ENCODE peak calls at places on chromosomes 5 and 9, in four cellular contexts. One of them, this sample, is unnamed. For H3K4me1, the result is how much of the 10 kb centered on the place peaks cover.

GRCh38 chr9:134318481-134318891 is 7.8 kb upstream of the RXRA start:
- DNase-seq in HCT116: no peak
- DNase-seq in body of pancreas: no peak
- DNase-seq in A549: no peak
- DNase-seq in this sample: no peak

GRCh38 chr9:36141288-36141687 is 4.8 kb downstream of the GLIPR2 start:
- DNase-seq in HCT116: no peak
- DNase-seq in body of pancreas: peak
- DNase-seq in A549: no peak
- DNase-seq in this sample: no peak

GRCh38 chr5:96946381-96946780 is 10.5 kb downstream of the LNPEP start:
- DNase-seq in HCT116: no peak
- DNase-seq in body of pancreas: no peak
- DNase-seq in A549: no peak
- DNase-seq in this sample: no peak

GRCh38 chr5:133372306-133373008 is 239.9 kb downstream of the FSTL4 start:
- DNase-seq in HCT116: no peak
- DNase-seq in body of pancreas: no peak
- DNase-seq in A549: no peak
- DNase-seq in this sample: no peak

GRCh38 chr5:59760798-59761348 is 132.7 kb downstream of the PDE4D start:
- DNase-seq in HCT116: no peak
- DNase-seq in body of pancreas: no peak
- DNase-seq in A549: no peak
- DNase-seq in this sample: peak

GRCh38 chr5:151772029-151772867 is 494 bp downstream of the G3BP1 start:
- DNase-seq in HCT116: no peak
- DNase-seq in body of pancreas: peak
- DNase-seq in A549: peak
- DNase-seq in this sample: peak

GRCh38 chr9:12718482-12719026 is 25.4 kb downstream of the TYRP1 start:
- DNase-seq in HCT116: no peak
- DNase-seq in body of pancreas: no peak
- DNase-seq in A549: no peak
- DNase-seq in this sample: peak

GRCh38 chr5:153719324-153719723 is 228.9 kb downstream of the GRIA1 start:
- DNase-seq in HCT116: no peak
- DNase-seq in body of pancreas: no peak
- DNase-seq in A549: no peak
- DNase-seq in this sample: no peak

GRCh38 chr9:34405719-34406118 is 29.0 kb upstream of the MYORG start:
- DNase-seq in HCT116: no peak
- DNase-seq in body of pancreas: no peak
- DNase-seq in A549: no peak
- DNase-seq in this sample: no peak

GRCh38 chr9:80615964-80616363 is 1044.2 kb downstream of the TLE4 start:
- DNase-seq in HCT116: no peak
- DNase-seq in body of pancreas: no peak
- DNase-seq in A549: no peak
- DNase-seq in this sample: no peak

GRCh38 chr5:171409164-171410136 is 10.0 kb upstream of the FGF18 start:
- DNase-seq in HCT116: no peak
- DNase-seq in body of pancreas: no peak
- DNase-seq in A549: no peak
- DNase-seq in this sample: no peak

GRCh38 chr5:43045236-43045635 is 5.1 kb upstream of the ANXA2R start:
- DNase-seq in HCT116: no peak
- DNase-seq in body of pancreas: no peak
- DNase-seq in A549: no peak
- DNase-seq in this sample: no peak

GRCh38 chr5:43043400-43043756 is 3.3 kb upstream of the ANXA2R start:
- DNase-seq in HCT116: no peak
- DNase-seq in body of pancreas: no peak
- DNase-seq in A549: no peak
- DNase-seq in this sample: no peak

GRCh38 chr5:43049216-43049615 is 9.1 kb upstream of the ANXA2R start:
- DNase-seq in HCT116: no peak
- DNase-seq in body of pancreas: no peak
- DNase-seq in A549: no peak
- DNase-seq in this sample: no peak

GRCh38 chr5:43044181-43044914 is 4.2 kb upstream of the ANXA2R start:
- DNase-seq in HCT116: no peak
- DNase-seq in body of pancreas: no peak
- DNase-seq in A549: no peak
- DNase-seq in this sample: peak

DNA sequence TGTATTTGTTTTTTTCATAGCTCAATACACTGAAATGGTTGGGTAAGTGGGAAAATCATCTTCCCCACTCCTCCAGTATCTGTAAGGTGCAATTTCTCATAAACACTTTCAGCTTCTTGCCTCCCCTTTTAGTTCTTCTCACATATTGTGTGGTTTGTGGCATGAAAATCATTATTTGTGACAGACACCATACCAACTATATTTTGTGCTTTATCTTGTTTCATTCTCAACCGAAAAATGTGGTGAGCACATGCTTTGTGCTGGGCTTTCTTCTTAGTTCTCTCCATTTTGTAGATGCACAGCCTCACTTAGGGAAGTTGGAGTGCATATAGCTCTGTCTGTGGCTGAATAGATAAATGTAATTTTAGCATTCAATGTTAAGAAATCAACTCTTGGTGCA is 6.4 kb upstream of the ANXA2R start:
- DNase-seq in HCT116: no peak
- DNase-seq in body of pancreas: no peak
- DNase-seq in A549: no peak
- DNase-seq in this sample: no peak
- TF ChIP-seq POLR2A in HCT116: no peak
- TF ChIP-seq POLR2A in body of pancreas: no peak
- TF ChIP-seq POLR2A in A549: no peak
- TF ChIP-seq POLR2A in this sample: no peak

GRCh38 chr9:14148501-14149103 is 165.3 kb downstream of the NFIB start:
- DNase-seq in HCT116: no peak
- DNase-seq in body of pancreas: no peak
- DNase-seq in A549: no peak
- DNase-seq in this sample: no peak

GRCh38 chr9:14151451-14151850 is 162.5 kb downstream of the NFIB start:
- DNase-seq in HCT116: no peak
- DNase-seq in body of pancreas: no peak
- DNase-seq in A549: no peak
- DNase-seq in this sample: no peak

GRCh38 chr9:14156046-14156445 is 157.9 kb downstream of the NFIB start:
- DNase-seq in HCT116: no peak
- DNase-seq in body of pancreas: no peak
- DNase-seq in A549: no peak
- DNase-seq in this sample: no peak

GRCh38 chr9:14155237-14155636 is 158.7 kb downstream of the NFIB start:
- DNase-seq in HCT116: no peak
- DNase-seq in body of pancreas: no peak
- DNase-seq in A549: no peak
- DNase-seq in this sample: peak

GRCh38 chr9:14153310-14153720 is 160.6 kb downstream of the NFIB start:
- DNase-seq in HCT116: no peak
- DNase-seq in body of pancreas: no peak
- DNase-seq in A549: no peak
- DNase-seq in this sample: peak
- H3K27ac ChIP-seq in HCT116: no peak
- H3K27ac ChIP-seq in body of pancreas: no peak
- H3K27ac ChIP-seq in A549: no peak
- H3K27ac ChIP-seq in this sample: no peak

GRCh38 chr9:124205686-124206352 is 51.9 kb upstream of the NEK6 start:
- DNase-seq in HCT116: no peak
- DNase-seq in body of pancreas: no peak
- DNase-seq in A549: no peak
- DNase-seq in this sample: no peak
- H3K4me1 ChIP-seq in HCT116: under half
- H3K4me1 ChIP-seq in body of pancreas: under half
- H3K4me1 ChIP-seq in A549: under half
- H3K4me1 ChIP-seq in this sample: under half

DNA sequence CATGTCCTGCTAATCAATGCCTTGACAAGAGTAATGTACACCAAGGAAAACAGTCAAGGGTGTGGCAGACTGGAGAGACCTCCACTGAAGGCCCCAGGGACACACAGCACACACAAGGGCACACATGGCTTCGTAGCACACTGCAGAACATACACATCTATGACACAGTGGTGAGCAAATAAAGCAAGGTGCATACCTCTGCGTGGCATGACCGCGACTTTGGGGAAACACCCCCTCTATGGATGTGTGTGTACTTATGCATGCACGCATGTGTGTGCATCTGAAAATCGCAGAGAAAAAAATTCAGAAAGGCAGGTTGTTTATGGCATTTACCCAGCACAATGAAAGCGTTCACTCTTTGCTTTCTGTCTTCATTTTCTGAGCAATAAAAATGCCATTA is 20.5 kb downstream of the SEMA4D start:
- DNase-seq in HCT116: no peak
- DNase-seq in body of pancreas: no peak
- DNase-seq in A549: no peak
- DNase-seq in this sample: no peak
- TF ChIP-seq POLR2A in HCT116: no peak
- TF ChIP-seq POLR2A in body of pancreas: no peak
- TF ChIP-seq POLR2A in A549: no peak
- TF ChIP-seq POLR2A in this sample: no peak

GRCh38 chr5:158623971-158624370 is 475.7 kb downstream of the EBF1 start:
- DNase-seq in HCT116: no peak
- DNase-seq in body of pancreas: no peak
- DNase-seq in A549: no peak
- DNase-seq in this sample: no peak
- H3K27ac ChIP-seq in HCT116: no peak
- H3K27ac ChIP-seq in body of pancreas: no peak
- H3K27ac ChIP-seq in A549: no peak
- H3K27ac ChIP-seq in this sample: no peak

GRCh38 chr9:131422241-131422792 is 28.4 kb downstream of the PRRC2B start:
- DNase-seq in HCT116: no peak
- DNase-seq in body of pancreas: peak
- DNase-seq in A549: no peak
- DNase-seq in this sample: peak
- H3K4me1 ChIP-seq in HCT116: under half
- H3K4me1 ChIP-seq in body of pancreas: half or more
- H3K4me1 ChIP-seq in A549: half or more
- H3K4me1 ChIP-seq in this sample: half or more

GRCh38 chr9:127945338-127945737 is 7.7 kb upstream of the DPM2 start:
- DNase-seq in HCT116: no peak
- DNase-seq in body of pancreas: no peak
- DNase-seq in A549: no peak
- DNase-seq in this sample: no peak

GRCh38 chr9:127944586-127945218 is 7.0 kb upstream of the DPM2 start:
- DNase-seq in HCT116: no peak
- DNase-seq in body of pancreas: no peak
- DNase-seq in A549: no peak
- DNase-seq in this sample: no peak

GRCh38 chr9:127942152-127943010 is 4.7 kb upstream of the DPM2 start:
- DNase-seq in HCT116: no peak
- DNase-seq in body of pancreas: peak
- DNase-seq in A549: peak
- DNase-seq in this sample: peak

GRCh38 chr9:127943011-127943662 is 5.5 kb upstream of the DPM2 start:
- DNase-seq in HCT116: no peak
- DNase-seq in body of pancreas: no peak
- DNase-seq in A549: no peak
- DNase-seq in this sample: no peak

GRCh38 chr9:127943746-127944145 is 6.1 kb upstream of the DPM2 start:
- DNase-seq in HCT116: peak
- DNase-seq in body of pancreas: peak
- DNase-seq in A549: peak
- DNase-seq in this sample: peak
- TF ChIP-seq POLR2A in HCT116: no peak
- TF ChIP-seq POLR2A in body of pancreas: no peak
- TF ChIP-seq POLR2A in A549: no peak
- TF ChIP-seq POLR2A in this sample: no peak